ENCODE peak calls at places on chromosomes 1 and 21, in seven cellular contexts. D, W, U, O, V, X and H are unnamed samples.
A peak's percentile ranks its signal among the peaks of the same experiment; 100 is the strongest.

GRCh38 chr21:22827422-22827821 is 1829.2 kb downstream of the NCAM2 start:
- DNase-seq in X (no peak), W (no peak), V (no peak), D (no peak), O (no peak), U (no peak), H (no peak)

GRCh38 chr1:13807213-13807612 is 107.2 kb downstream of the PRDM2 start:
- DNase-seq in W (peak; percentile 50), D (peak; percentile 25), X (no peak), U (peak; percentile 77), O (no peak), V (no peak), H (no peak)

GRCh38 chr21:24428539-24429186 is 1178.6 kb downstream of the MRPL39 start:
- DNase-seq in D (no peak), U (no peak), X (no peak), W (no peak), O (no peak), V (no peak), H (no peak)

GRCh38 chr1:237098517-237098916 is 56.5 kb downstream of the RYR2 start:
- DNase-seq in D (no peak), X (no peak), O (no peak), U (no peak), W (no peak), V (no peak), H (no peak)

GRCh38 chr1:24253569-24253968 is 65.6 kb upstream of the GRHL3 start:
- DNase-seq in X (no peak), U (peak; percentile 25), V (no peak), D (no peak), W (no peak), O (no peak), H (no peak)

GRCh38 chr1:246703581-246703980 is 20.6 kb upstream of the SCCPDH start:
- DNase-seq in O (no peak), D (no peak), W (no peak), X (no peak), V (no peak), U (no peak), H (no peak)

GRCh38 chr1:225917536-225917935 is 6.5 kb downstream of the PYCR2 start:
- DNase-seq in V (no peak), U (no peak), W (no peak), O (no peak), D (no peak), X (no peak), H (no peak)

GRCh38 chr1:75392278-75392677 is 218.6 kb downstream of the SLC44A5 start:
- DNase-seq in U (no peak), W (no peak), V (no peak), O (no peak), X (no peak), D (no peak), H (no peak)

GRCh38 chr1:117673405-117673804 is 67.6 kb downstream of the TENT5C start:
- DNase-seq in X (no peak), U (no peak), W (no peak), D (peak; percentile 66), O (peak; percentile 36), V (peak; percentile 63), H (peak; percentile 41)

GRCh38 chr1:244076740-244077139 is 25.7 kb downstream of the ZBTB18 start:
- DNase-seq in X (no peak), V (no peak), D (no peak), U (no peak), O (no peak), W (no peak), H (no peak)

GRCh38 chr1:244074559-244075171 is 23.6 kb downstream of the ZBTB18 start:
- DNase-seq in W (no peak), X (no peak), O (no peak), U (no peak), V (no peak), D (no peak), H (no peak)

GRCh38 chr1:244077473-244078220 is 26.6 kb downstream of the ZBTB18 start:
- DNase-seq in W (no peak), O (no peak), X (no peak), V (no peak), D (no peak), U (no peak), H (no peak)

GRCh38 chr1:244080343-244080929 is 29.4 kb downstream of the ZBTB18 start:
- DNase-seq in X (peak; percentile 16), W (no peak), V (no peak), O (no peak), U (no peak), D (no peak), H (no peak)

DNA sequence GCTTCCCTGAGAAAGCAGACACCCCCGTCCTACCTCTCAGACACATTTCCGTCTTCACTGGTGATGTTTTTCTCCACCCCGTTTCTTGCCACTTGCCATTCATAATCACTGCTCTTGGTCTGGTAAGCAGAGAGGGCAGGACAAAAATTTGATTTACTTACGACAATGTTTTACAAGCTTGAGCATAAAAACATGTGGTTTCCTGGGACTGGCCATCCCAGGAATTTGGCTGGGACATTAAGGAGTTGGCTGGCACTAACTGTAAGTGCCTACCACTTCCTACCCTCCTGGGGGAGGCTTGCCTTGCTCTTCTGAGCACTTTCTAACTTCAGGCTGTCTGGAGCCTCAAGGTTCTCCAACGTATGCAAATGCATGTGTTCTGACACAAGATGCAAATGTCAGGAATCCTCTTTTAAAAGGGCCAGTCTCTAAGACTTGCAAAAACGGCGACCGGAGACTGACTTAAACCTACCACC is 24.2 kb downstream of the ZBTB18 start:
- DNase-seq in D (no peak), X (no peak), V (no peak), U (no peak), O (no peak), W (no peak), H (no peak)
- H3K4me3 ChIP-seq in D (no peak overlapping the region), X (no peak overlapping the region), V (no peak overlapping the region), U (peak overlapping the region; percentile 6), O (no peak overlapping the region), W (no peak overlapping the region), H (no peak overlapping the region)

GRCh38 chr1:85237613-85238012 is 21.8 kb downstream of the C1orf52 start:
- DNase-seq in W (no peak), D (no peak), X (no peak), U (no peak), V (no peak), O (no peak), H (no peak)

GRCh38 chr1:85240659-85241058 is 18.8 kb downstream of the C1orf52 start:
- DNase-seq in U (no peak), D (peak; percentile 34), V (no peak), W (no peak), X (no peak), O (no peak), H (no peak)

GRCh38 chr1:85243336-85243735 is 16.1 kb downstream of the C1orf52 start:
- DNase-seq in V (no peak), W (no peak), X (no peak), D (no peak), U (no peak), O (no peak), H (no peak)

GRCh38 chr1:85244271-85245053 is 15.0 kb downstream of the C1orf52 start:
- DNase-seq in W (no peak), V (peak; percentile 74), U (no peak), X (no peak), D (peak; percentile 41), O (no peak), H (no peak)

GRCh38 chr1:85240174-85240601 is 19.3 kb downstream of the C1orf52 start:
- DNase-seq in X (no peak), O (no peak), U (peak; percentile 9), V (no peak), D (peak; percentile 74), W (no peak), H (no peak)
- TF ChIP-seq CTCF in X (peak; percentile 27), O (peak; percentile 8), U (peak; percentile 51), V (peak; percentile 40), D (peak; percentile 27), W (peak; percentile 10), H (no peak)

GRCh38 chr1:99177465-99177864 is 86.8 kb upstream of the PLPPR4 start:
- DNase-seq in O (no peak), W (no peak), X (no peak), V (no peak), U (no peak), D (no peak), H (no peak)

GRCh38 chr1:99181892-99182291 is 82.4 kb upstream of the PLPPR4 start:
- DNase-seq in O (peak; percentile 31), W (no peak), U (no peak), V (no peak), X (no peak), D (peak; percentile 19), H (no peak)

GRCh38 chr1:99176753-99177152 is 87.5 kb upstream of the PLPPR4 start:
- DNase-seq in U (no peak), V (no peak), D (no peak), X (no peak), O (no peak), W (no peak), H (no peak)

GRCh38 chr1:99180915-99181314 is 83.4 kb upstream of the PLPPR4 start:
- DNase-seq in X (no peak), V (no peak), U (no peak), D (peak; percentile 11), O (no peak), W (no peak), H (no peak)

GRCh38 chr1:99180343-99180808 is 83.9 kb upstream of the PLPPR4 start:
- DNase-seq in W (no peak), U (peak; percentile 72), X (peak; percentile 31), V (peak; percentile 35), D (peak; percentile 88), O (peak; percentile 84), H (no peak)
- H3K4me3 ChIP-seq in W (no peak overlapping the region), U (no peak overlapping the region), X (no peak overlapping the region), V (no peak overlapping the region), D (no peak overlapping the region), O (no peak overlapping the region), H (no peak overlapping the region)

GRCh38 chr1:65419681-65420589 is 533 bp upstream of the LEPR start:
- DNase-seq in V (peak; percentile 93), O (peak; percentile 98), U (peak; percentile 97), X (peak; percentile 82), D (peak; percentile 99), W (peak; percentile 100), H (peak; percentile 88)
- TF ChIP-seq CTCF in V (no peak), O (no peak), U (no peak), X (no peak), D (no peak), W (no peak), H (no peak)

DNA sequence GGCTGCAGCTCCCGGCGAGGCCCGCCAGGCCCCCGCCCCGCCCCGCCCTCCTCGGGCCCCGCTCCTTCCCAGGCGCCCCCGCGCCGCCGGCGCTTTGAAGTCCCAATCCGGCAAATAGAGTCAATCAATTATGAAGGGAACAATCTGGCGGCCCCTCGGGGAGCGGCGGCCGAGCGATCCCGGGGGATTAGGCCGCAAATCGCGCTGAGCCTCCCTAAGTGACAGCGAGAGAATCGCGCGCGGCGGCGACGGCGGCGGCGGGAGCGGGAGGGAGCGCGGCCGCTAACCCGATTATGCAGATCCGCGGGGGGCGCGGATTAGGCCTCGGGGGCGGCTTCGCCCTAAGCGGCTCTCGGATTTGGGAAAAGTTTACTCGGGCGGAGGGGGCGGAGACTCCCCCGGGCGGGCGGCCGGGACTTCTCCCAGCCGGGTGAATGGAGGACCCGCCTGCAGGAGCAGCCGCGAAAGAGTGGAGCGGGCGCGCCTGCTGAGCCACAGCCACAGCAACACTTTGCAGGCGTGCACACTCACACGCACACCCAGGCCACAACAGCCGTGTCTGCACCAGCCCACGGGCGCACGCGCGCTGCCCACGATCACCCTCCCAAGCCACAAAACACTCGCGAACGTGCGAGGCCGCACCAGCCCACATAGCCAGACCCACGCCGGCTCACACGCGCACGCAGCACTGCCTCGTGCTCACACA is 23.0 kb upstream of the DMBX1 start:
- DNase-seq in O (no peak), W (peak; percentile 74), D (no peak), V (no peak), X (no peak), U (no peak), H (no peak)
- H3K4me3 ChIP-seq in O (peak overlapping the region; percentile 43), W (peak overlapping the region; percentile 58), D (peak overlapping the region; percentile 50), V (peak overlapping the region; percentile 32), X (peak overlapping the region; percentile 47), U (peak overlapping the region; percentile 34), H (peak overlapping the region; percentile 50)